ENCODE peak calls at places on chromosome 17, in ten cellular contexts. T is neural crest cell, O is tibial artery, C is A549, Q is Peyer's patch, G is RWPE1, R is transverse colon, X is cardiac muscle cell, V is suprapubic skin, F is thoracic aorta. N is an unnamed sample.

GRCh38 chr17:32350662-32351418 is 883 bp downstream of the ZNF207 start:
- DNase-seq in O (peak; percentile 55), X (peak; percentile 80), T (no peak), Q (no peak), G (no peak), V (no peak), F (no peak), R (peak; percentile 33), C (peak; percentile 79), N (no peak)

GRCh38 chr17:39979021-39979660 is 1.5 kb upstream of the PSMD3 start:
- DNase-seq in V (no peak), O (no peak), T (no peak), F (no peak), G (peak; percentile 52), R (no peak), C (peak; percentile 23), Q (no peak), X (peak; percentile 71), N (no peak)

GRCh38 chr17:4565209-4566141 is 5.1 kb upstream of the GGT6 start:
- DNase-seq in T (peak; percentile 59), X (peak; percentile 86), V (no peak), Q (peak; percentile 39), C (peak; percentile 92), F (no peak), R (peak; percentile 77), G (peak; percentile 71), O (peak; percentile 55), N (no peak)

GRCh38 chr17:58995247-58995940 is 111.3 kb downstream of the TRIM37 start:
- DNase-seq in Q (no peak), V (no peak), T (no peak), R (no peak), O (no peak), F (no peak), G (no peak), C (no peak), X (no peak), N (no peak)

GRCh38 chr17:16374129-16374528 is 6.8 kb upstream of the UBB start:
- DNase-seq in T (no peak), Q (no peak), X (peak; percentile 86), O (peak; percentile 61), V (no peak), C (peak; percentile 44), R (peak; percentile 35), F (peak; percentile 31), G (no peak), N (no peak)

GRCh38 chr17:38761612-38762011 is 9.1 kb downstream of the PSMB3 start:
- DNase-seq in T (peak; percentile 36), F (no peak), R (no peak), O (no peak), Q (no peak), V (no peak), C (peak; percentile 81), G (no peak), X (peak; percentile 36), N (no peak)

GRCh38 chr17:59435238-59435637 is 103.8 kb downstream of the YPEL2 start:
- DNase-seq in C (no peak), V (no peak), F (no peak), X (peak; percentile 82), R (no peak), Q (no peak), T (no peak), G (peak; percentile 77), O (no peak), N (no peak)

GRCh38 chr17:28370035-28370743 is at the start of gene VTN:
- DNase-seq in R (no peak), C (peak; percentile 90), T (peak; percentile 16), Q (no peak), X (peak; percentile 91), O (peak; percentile 38), V (no peak), F (no peak), G (no peak), N (no peak)

GRCh38 chr17:76868669-76869208 is 535 bp downstream of the MGAT5B start:
- DNase-seq in X (peak; percentile 8), C (peak; percentile 33), G (no peak), F (no peak), V (no peak), T (no peak), R (no peak), O (no peak), Q (no peak), N (no peak)

GRCh38 chr17:7887038-7887481 is 1.5 kb upstream of the CHD3 start:
- DNase-seq in F (no peak), G (no peak), X (no peak), V (no peak), T (no peak), Q (no peak), C (no peak), O (no peak), R (no peak), N (no peak)

GRCh38 chr17:69047368-69048263 is 13.1 kb downstream of the ABCA9 start:
- DNase-seq in Q (no peak), R (peak; percentile 66), G (peak; percentile 20), O (peak; percentile 62), X (peak; percentile 99), F (no peak), C (peak; percentile 25), V (no peak), T (no peak), N (no peak)

GRCh38 chr17:8674344-8675305 is 44.1 kb upstream of the MYH10 start:
- DNase-seq in X (peak; percentile 81), T (no peak), G (no peak), F (peak; percentile 71), Q (no peak), V (no peak), R (peak; percentile 26), O (peak; percentile 61), C (no peak), N (no peak)

GRCh38 chr17:11268176-11268575 is 27.2 kb downstream of the SHISA6 start:
- DNase-seq in Q (no peak), O (no peak), T (no peak), G (no peak), R (no peak), X (no peak), C (no peak), F (no peak), V (no peak), N (no peak)

GRCh38 chr17:11269210-11269609 is 28.2 kb downstream of the SHISA6 start:
- DNase-seq in O (no peak), R (no peak), F (no peak), C (no peak), T (no peak), V (no peak), X (no peak), Q (no peak), G (no peak), N (no peak)

GRCh38 chr17:11264183-11264871 is 23.3 kb downstream of the SHISA6 start:
- DNase-seq in G (no peak), R (no peak), O (no peak), Q (no peak), C (peak; percentile 49), V (no peak), F (no peak), X (no peak), T (no peak), N (no peak)
- TF ChIP-seq CTCF in G (no peak), R (peak; percentile 23), O (no peak), Q (peak; percentile 29), C (peak; percentile 21), V (no peak), F (no peak), X (no peak), T (peak; percentile 57), N (no peak)

GRCh38 chr17:34755371-34755770 is 176.0 kb downstream of the TMEM132E start:
- DNase-seq in V (peak; percentile 21), C (no peak), G (no peak), O (no peak), Q (no peak), T (no peak), X (no peak), F (no peak), R (no peak), N (no peak)

DNA sequence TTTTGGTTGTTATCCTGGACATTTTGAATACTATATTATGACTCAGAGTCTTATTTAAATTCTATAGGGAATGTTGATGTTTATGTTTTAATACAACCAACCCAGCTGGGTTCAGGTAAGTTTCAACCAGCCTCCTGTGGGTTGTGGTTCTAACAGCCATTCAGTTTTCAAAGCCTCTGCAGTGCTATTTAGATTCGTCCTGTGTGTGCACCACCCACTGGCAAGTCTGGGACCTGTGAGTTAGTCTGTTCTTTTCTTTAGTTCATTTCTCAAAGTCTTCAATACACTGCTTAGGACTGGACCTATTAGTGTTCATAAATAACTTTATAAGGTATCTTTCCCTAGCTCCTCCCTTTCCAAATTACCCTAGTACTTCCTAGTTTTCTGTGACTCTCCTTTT is 170.6 kb downstream of the TMEM132E start:
- DNase-seq in X (no peak), C (no peak), V (peak; percentile 16), G (no peak), R (no peak), T (no peak), O (no peak), F (no peak), Q (no peak), N (no peak)
- TF ChIP-seq CTCF in X (no peak), C (no peak), V (no peak), G (no peak), R (no peak), T (no peak), O (no peak), F (no peak), Q (no peak), N (no peak)

DNA sequence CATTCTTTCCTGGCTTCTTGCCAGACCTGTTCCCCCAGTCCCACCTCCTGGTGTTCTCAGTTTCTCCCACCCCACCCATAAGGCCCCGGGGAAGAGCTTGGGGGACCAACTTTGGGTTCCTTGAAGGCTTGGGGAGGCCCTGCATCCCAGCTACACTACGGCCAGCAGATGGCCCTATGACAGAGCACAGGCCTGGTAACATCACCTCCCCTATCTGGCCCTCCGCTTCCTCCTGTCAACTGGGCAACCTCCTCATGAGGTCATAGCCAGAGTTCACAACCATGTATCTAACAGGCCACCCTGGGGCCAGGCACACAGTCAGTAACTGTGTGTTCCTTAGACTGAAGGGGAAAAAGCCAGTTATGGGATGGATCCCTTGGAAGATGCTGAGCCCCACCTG is 31.4 kb downstream of the MYO15A start:
- DNase-seq in O (no peak), X (peak; percentile 36), R (no peak), G (no peak), T (no peak), F (no peak), Q (no peak), V (no peak), C (peak; percentile 57), N (no peak)
- TF ChIP-seq CTCF in O (no peak), X (peak; percentile 47), R (no peak), G (no peak), T (no peak), F (no peak), Q (no peak), V (no peak), C (peak; percentile 26), N (no peak)

DNA sequence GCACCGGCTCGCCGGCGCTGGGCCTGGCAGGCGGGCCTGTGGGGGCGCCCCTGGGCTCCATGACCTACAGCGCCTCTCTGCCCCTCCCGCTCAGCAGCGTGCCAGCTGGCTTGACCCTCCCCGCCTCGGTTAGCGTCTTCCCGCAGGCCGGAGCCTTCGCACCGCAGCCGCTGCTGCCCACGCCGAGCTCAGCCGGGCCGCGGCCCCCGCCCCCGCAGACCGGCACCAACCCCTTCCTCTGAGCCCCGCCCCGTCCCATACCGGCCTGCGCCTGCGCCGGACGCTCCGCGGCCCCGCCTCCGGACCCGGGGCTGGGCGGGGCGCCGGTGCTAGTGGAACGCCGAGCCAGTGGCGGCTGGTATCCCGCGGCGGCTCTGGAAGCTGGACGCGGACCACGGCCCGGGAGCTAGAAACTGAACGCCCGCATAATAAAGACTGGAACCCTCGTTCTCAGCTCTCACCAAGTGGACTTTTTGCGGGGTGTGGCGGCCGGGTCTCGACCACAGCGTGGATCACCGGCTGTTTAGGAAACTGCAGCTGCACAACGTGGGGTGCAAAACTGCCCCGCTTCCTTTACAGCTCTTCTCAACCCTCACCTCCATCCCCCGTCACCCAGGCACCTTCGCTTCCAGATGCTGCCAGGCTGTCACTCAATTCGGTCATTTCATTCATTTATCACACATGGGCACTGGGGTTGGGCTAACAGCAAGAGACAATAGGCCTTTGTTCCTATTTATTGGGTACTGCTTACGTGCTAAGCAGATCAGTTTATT is 4.9 kb upstream of the SPATA20 start:
- DNase-seq in C (peak; percentile 80), Q (peak; percentile 82), F (no peak), V (peak; percentile 92), R (peak; percentile 92), O (peak; percentile 85), X (peak; percentile 87), G (peak; percentile 93), T (peak; percentile 84), N (peak; percentile 59)
- TF ChIP-seq CTCF in C (peak; percentile 28), Q (peak; percentile 3), F (no peak), V (no peak), R (no peak), O (peak; percentile 12), X (peak; percentile 16), G (peak; percentile 38), T (no peak), N (no peak)